ENCODE peak calls at places on chromosomes 16 and 17, in nine cellular contexts. Y is tibial nerve, E is sigmoid colon, T is heart left ventricle, J is GM12878, P is IMR-90, I is transverse colon, F is endothelial cell of umbilical vein, A is HCT116. W is an unnamed sample. For H3K36me3, the result is how much of the 10 kb centered on the place peaks cover.

GRCh38 chr17:307741-308507 is 44.7 kb downstream of the RPH3AL start:
- DNase-seq in F (no peak), I (no peak), E (peak), P (no peak), A (no peak), J (no peak), Y (peak), T (peak), W (no peak)

GRCh38 chr16:2224183-2224486 is 744 bp downstream of the E4F1 start:
- DNase-seq in P (peak), E (no peak), T (no peak), A (no peak), I (no peak), F (peak), Y (no peak), J (no peak), W (no peak)

GRCh38 chr16:75251280-75252048 is at the start of gene BCAR1:
- DNase-seq in Y (peak), E (peak), T (peak), A (no peak), F (peak), J (no peak), P (peak), I (peak), W (peak)

GRCh38 chr17:38702166-38702899 is 2.7 kb upstream of the MLLT6 start:
- DNase-seq in Y (peak), I (peak), T (peak), E (peak), J (no peak), F (peak), P (peak), A (peak), W (peak)

GRCh38 chr16:2874032-2874431 is 9.0 kb upstream of the FLYWCH2 start:
- DNase-seq in P (no peak), Y (no peak), A (no peak), F (no peak), T (no peak), I (no peak), E (no peak), J (no peak), W (no peak)

GRCh38 chr16:20485408-20485807 is 34.1 kb downstream of the ACSM2A start:
- DNase-seq in P (no peak), E (no peak), Y (no peak), A (no peak), F (no peak), J (no peak), T (no peak), I (no peak), W (no peak)

GRCh38 chr17:56785997-56786680 is 47.6 kb downstream of the C17orf67 start:
- DNase-seq in J (no peak), E (no peak), P (no peak), F (no peak), A (no peak), T (no peak), Y (no peak), I (no peak), W (no peak)

GRCh38 chr16:75576384-75576811 is 10.2 kb downstream of the GABARAPL2 start:
- DNase-seq in I (no peak), E (no peak), P (no peak), T (no peak), Y (no peak), J (no peak), A (no peak), F (no peak), W (no peak)

GRCh38 chr17:1713878-1714487 is 3.8 kb upstream of the TLCD2 start:
- DNase-seq in P (peak), I (peak), E (no peak), T (no peak), A (peak), Y (no peak), J (no peak), F (peak), W (peak)

GRCh38 chr17:2124391-2124790 is 69.5 kb downstream of the HIC1 start:
- DNase-seq in E (no peak), Y (no peak), P (peak), F (no peak), A (no peak), J (no peak), T (no peak), I (no peak), W (no peak)

GRCh38 chr16:57893559-57894389 is 77.2 kb downstream of the CNGB1 start:
- DNase-seq in A (no peak), T (no peak), P (peak), I (no peak), F (peak), Y (no peak), J (no peak), E (no peak), W (no peak)

GRCh38 chr16:65061935-65062334 is 59.9 kb downstream of the CDH11 start:
- DNase-seq in I (no peak), P (peak), A (no peak), E (no peak), F (no peak), T (no peak), J (no peak), Y (no peak), W (no peak)

GRCh38 chr16:48499822-48500440 is 110.0 kb downstream of the N4BP1 start:
- DNase-seq in I (peak), A (no peak), Y (peak), T (peak), P (peak), F (peak), J (no peak), E (peak), W (peak)

GRCh38 chr17:63278731-63279442 is 167.2 kb downstream of the CYB561 start:
- DNase-seq in Y (no peak), F (peak), I (no peak), T (no peak), E (no peak), A (no peak), P (no peak), J (no peak), W (no peak)

GRCh38 chr16:46427340-46428107 is 193.7 kb downstream of the SHCBP1 start:
- DNase-seq in F (no peak), J (no peak), A (no peak), I (no peak), T (no peak), E (no peak), P (no peak), Y (no peak), W (no peak)

GRCh38 chr17:35368086-35368824 is 5.2 kb downstream of the SLFN11 start:
- DNase-seq in Y (peak), I (peak), P (peak), T (peak), E (no peak), A (no peak), F (no peak), J (peak), W (no peak)

GRCh38 chr16:85637808-85638186 is 24.7 kb downstream of the GSE1 start:
- DNase-seq in E (no peak), P (no peak), T (no peak), F (no peak), A (no peak), I (no peak), J (no peak), Y (no peak), W (no peak)

GRCh38 chr17:16073845-16074244 is 74.2 kb downstream of the TTC19 start:
- DNase-seq in I (no peak), P (no peak), J (no peak), F (no peak), Y (no peak), E (no peak), A (no peak), T (no peak), W (no peak)

GRCh38 chr17:46940692-46941404 is 17.9 kb downstream of the GOSR2 start:
- DNase-seq in T (peak), Y (peak), A (peak), I (peak), E (peak), F (peak), P (peak), J (no peak), W (peak)

GRCh38 chr17:60139438-60140285 is 10.1 kb upstream of the CA4 start:
- DNase-seq in Y (peak), T (peak), J (no peak), E (peak), P (peak), I (peak), F (peak), A (peak), W (peak)

GRCh38 chr17:35079547-35079946 is 16.0 kb upstream of the RFFL start:
- DNase-seq in F (no peak), E (no peak), J (no peak), A (no peak), Y (no peak), I (no peak), T (no peak), P (peak), W (no peak)

GRCh38 chr17:39757176-39757662 is 19.5 kb downstream of the GRB7 start:
- DNase-seq in E (no peak), A (no peak), Y (no peak), I (no peak), P (no peak), T (no peak), J (no peak), F (no peak), W (no peak)

GRCh38 chr17:31581022-31581483 is 189.6 kb downstream of the RAB11FIP4 start:
- DNase-seq in Y (no peak), T (peak), A (no peak), E (peak), J (no peak), I (peak), P (peak), F (peak), W (peak)

GRCh38 chr16:11627822-11628457 is 40.3 kb upstream of the SNN start:
- DNase-seq in E (peak), I (no peak), F (no peak), Y (no peak), A (peak), P (peak), J (no peak), T (no peak), W (peak)

GRCh38 chr17:16281351-16281750 is 64.3 kb downstream of the PIGL start:
- DNase-seq in E (no peak), Y (no peak), F (no peak), I (no peak), P (peak), T (no peak), A (no peak), J (no peak), W (no peak)

GRCh38 chr16:54748611-54749190 is 182.0 kb upstream of the IRX5 start:
- DNase-seq in A (no peak), T (no peak), F (no peak), J (no peak), I (no peak), E (no peak), P (no peak), Y (no peak), W (no peak)

GRCh38 chr17:68458260-68459029 is 1.1 kb upstream of the WIPI1 start:
- DNase-seq in T (no peak), A (no peak), I (no peak), Y (no peak), F (no peak), P (no peak), J (no peak), E (no peak), W (no peak)

GRCh38 chr17:68456529-68457167 is 648 bp downstream of the WIPI1 start:
- DNase-seq in E (peak), I (peak), P (peak), Y (peak), J (no peak), T (peak), A (peak), F (peak), W (peak)

GRCh38 chr17:68455756-68456528 is 1.4 kb downstream of the WIPI1 start:
- DNase-seq in Y (peak), E (no peak), T (no peak), P (peak), I (peak), F (no peak), A (no peak), J (no peak), W (peak)

GRCh38 chr17:68457539-68458259 is 403 bp upstream of the WIPI1 start:
- DNase-seq in I (peak), E (peak), P (peak), J (peak), T (peak), F (peak), A (peak), Y (peak), W (peak)

DNA sequence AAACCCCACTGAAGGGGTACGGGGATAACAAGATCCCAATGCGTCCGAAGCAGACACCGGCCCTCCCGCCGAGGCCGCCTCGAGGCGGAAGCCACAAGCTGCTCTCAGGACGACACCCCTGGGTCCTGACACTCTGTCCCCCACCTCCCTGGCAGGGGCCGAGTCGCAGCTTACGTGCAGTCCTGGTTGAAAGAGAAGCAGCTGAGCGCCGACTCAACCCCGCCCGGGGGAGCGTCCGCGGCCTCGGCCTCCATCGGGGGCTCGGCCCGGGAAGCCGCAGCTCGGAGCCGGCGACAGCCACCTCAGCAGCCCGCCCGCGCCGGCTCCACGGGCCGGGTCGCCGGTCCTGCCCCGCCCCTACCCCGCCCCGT is at the start of gene WIPI1:
- DNase-seq in P (no peak), F (peak), T (no peak), Y (no peak), E (peak), I (peak), J (no peak), A (no peak), W (peak)
- TF ChIP-seq POLR2A in P (peak), F (no peak), T (peak), Y (peak), E (peak), I (peak), J (peak), A (no peak), W (peak)

GRCh38 chr17:8430966-8431365 is 4.7 kb upstream of the NDEL1 start:
- DNase-seq in A (no peak), T (peak), I (no peak), P (peak), F (peak), E (peak), J (no peak), Y (peak), W (no peak)
- H3K36me3 ChIP-seq in A (under half), T (under half), I (under half), P (under half), F (under half), E (under half), J (under half), Y (under half), W (under half)

GRCh38 chr17:50637829-50638571 is 3.3 kb downstream of the ABCC3 start:
- DNase-seq in J (no peak), Y (no peak), T (no peak), F (no peak), A (no peak), P (no peak), I (no peak), E (no peak), W (no peak)

GRCh38 chr17:50634915-50635719 is 436 bp downstream of the ABCC3 start:
- DNase-seq in Y (no peak), E (no peak), P (no peak), J (no peak), A (no peak), T (no peak), I (no peak), F (no peak), W (no peak)

GRCh38 chr17:50635720-50636144 is 1.1 kb downstream of the ABCC3 start:
- DNase-seq in Y (no peak), A (no peak), I (no peak), P (no peak), F (no peak), T (no peak), E (no peak), J (no peak), W (no peak)

GRCh38 chr17:50636804-50637195 is 2.1 kb downstream of the ABCC3 start:
- DNase-seq in A (no peak), T (no peak), Y (no peak), J (no peak), F (no peak), P (no peak), E (no peak), I (no peak), W (no peak)

GRCh38 chr17:50636145-50636803 is 1.6 kb downstream of the ABCC3 start:
- DNase-seq in P (no peak), E (no peak), A (no peak), F (no peak), I (no peak), J (no peak), Y (no peak), T (no peak), W (no peak)
- TF ChIP-seq CTCF in P (no peak), E (no peak), A (no peak), F (no peak), I (no peak), J (no peak), Y (no peak), T (no peak), W (no peak)

GRCh38 chr17:41263212-41263611 is 2.0 kb upstream of the KRTAP9-6 start:
- DNase-seq in I (no peak), A (no peak), P (no peak), Y (no peak), J (no peak), F (no peak), T (no peak), E (no peak), W (no peak)
- TF ChIP-seq POLR2A in I (no peak), A (no peak), P (no peak), Y (no peak), J (no peak), F (no peak), T (no peak), E (no peak), W (no peak)

DNA sequence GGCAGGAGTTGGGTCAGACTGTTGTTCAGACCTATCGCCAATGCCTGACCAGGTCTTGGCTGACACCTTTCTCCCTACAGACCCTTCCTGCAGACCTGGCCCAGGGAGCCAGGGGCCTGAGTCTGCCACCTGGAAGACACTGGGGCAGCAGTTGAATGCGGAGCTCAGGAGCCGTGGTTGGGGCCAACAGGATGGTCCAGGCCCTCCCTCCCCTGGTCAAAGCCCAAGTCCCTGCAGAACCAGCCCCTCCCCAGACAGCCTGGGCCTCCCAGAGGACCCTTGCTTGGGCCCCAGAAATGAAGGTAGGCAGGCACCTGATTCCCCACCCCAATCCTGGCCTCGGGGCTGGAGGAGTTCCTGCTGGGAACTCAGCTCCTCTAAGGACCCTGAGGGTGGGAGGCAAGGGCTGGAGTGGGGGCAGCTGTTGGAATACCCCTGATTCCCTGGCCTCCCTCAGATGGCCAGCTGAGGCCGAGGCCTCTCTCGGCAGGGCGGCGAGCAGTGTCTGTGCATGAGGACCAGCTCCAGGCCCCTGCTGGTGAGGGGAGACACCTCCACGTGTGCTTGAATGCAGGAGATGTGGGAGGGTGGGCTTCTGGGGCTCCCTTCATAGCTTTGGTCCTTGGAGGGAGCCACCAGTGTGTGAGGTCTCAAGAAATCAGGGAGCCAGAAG is 3.6 kb downstream of the ACD start:
- DNase-seq in E (no peak), F (no peak), J (no peak), Y (no peak), A (no peak), T (no peak), P (no peak), I (peak), W (no peak)
- H3K36me3 ChIP-seq in E (under half), F (under half), J (under half), Y (under half), A (under half), T (under half), P (under half), I (under half), W (under half)

GRCh38 chr16:23027386-23027785 is 121.9 kb downstream of the USP31 start:
- DNase-seq in Y (no peak), A (no peak), P (no peak), I (no peak), J (no peak), T (no peak), E (no peak), F (no peak), W (no peak)
- TF ChIP-seq CTCF in Y (no peak), A (no peak), P (no peak), I (no peak), J (no peak), T (no peak), E (no peak), F (no peak), W (no peak)

GRCh38 chr16:56400458-56400857 is 24.9 kb downstream of the AMFR start:
- DNase-seq in Y (no peak), E (no peak), I (no peak), J (no peak), P (no peak), F (no peak), T (no peak), A (no peak), W (no peak)

GRCh38 chr16:56401482-56401881 is 23.9 kb downstream of the AMFR start:
- DNase-seq in I (no peak), A (peak), Y (no peak), F (no peak), T (no peak), P (no peak), E (no peak), J (no peak), W (no peak)

GRCh38 chr16:56399492-56399891 is 25.9 kb downstream of the AMFR start:
- DNase-seq in P (no peak), T (no peak), I (no peak), E (no peak), A (no peak), Y (no peak), F (no peak), J (no peak), W (no peak)

DNA sequence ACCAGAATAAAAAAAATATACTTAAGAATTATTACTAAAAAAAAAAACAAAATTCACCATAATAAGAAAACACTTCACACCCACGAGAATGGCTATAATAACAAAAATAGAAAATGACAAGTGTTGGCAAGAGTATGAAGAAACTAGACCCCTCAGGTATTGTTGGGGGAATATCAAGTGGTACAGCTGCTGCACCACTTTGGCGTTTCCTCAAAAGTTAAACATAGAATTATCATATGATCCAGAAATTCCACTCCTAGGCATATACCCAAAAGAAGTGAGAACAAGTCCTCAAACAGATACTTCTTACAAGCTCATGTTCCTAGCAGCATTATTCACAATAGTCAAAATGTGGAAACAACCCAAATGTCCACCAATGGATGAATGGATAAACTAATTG is 26.3 kb downstream of the AMFR start:
- DNase-seq in E (no peak), J (no peak), Y (no peak), F (no peak), A (no peak), P (no peak), T (no peak), I (no peak), W (no peak)
- TF ChIP-seq POLR2A in E (no peak), J (no peak), Y (no peak), F (no peak), A (no peak), P (no peak), T (no peak), I (no peak), W (no peak)

DNA sequence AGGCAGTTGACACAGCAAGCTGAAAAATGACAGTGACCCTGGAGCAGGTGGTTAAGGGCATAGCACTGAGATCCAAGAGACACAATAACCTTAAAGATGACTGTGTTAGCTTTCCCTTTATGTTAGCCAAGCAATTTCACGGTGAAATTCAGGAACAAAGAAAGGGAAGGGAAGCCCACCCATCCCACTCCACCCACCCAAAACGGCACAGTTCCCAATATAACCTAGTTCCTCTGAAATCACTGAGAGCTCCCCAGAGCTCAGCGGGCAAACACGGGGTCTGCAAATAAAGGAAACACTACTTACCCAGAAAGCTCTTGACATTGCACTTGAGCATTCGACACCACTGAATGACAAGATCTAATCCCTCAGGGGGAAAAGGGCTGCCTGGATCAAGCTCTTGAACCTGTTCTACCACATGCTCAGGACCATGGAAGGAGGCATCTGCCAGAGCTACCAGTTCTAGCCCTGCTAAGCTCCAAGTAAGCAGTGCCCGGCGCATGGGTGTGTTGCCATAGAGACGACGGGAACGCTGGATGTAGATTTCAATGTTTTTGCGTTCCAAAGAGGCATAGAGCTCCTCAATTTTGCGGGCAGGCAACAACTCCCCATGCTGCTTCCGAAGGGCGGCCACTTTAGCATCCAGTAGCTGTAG is 10.6 kb downstream of the BLTP2 start:
- DNase-seq in J (no peak), Y (no peak), A (no peak), I (no peak), E (no peak), F (no peak), T (no peak), P (no peak), W (no peak)
- H3K36me3 ChIP-seq in J (half or more), Y (under half), A (half or more), I (under half), E (half or more), F (half or more), T (half or more), P (half or more), W (under half)

W was measured in prostate gland.